ENCODE peak calls at places on chromosome 7, in five cellular contexts. One of them, this sample, is unnamed.

GRCh38 chr7:140904081-140904480 is 20.6 kb downstream of the BRAF start:
- DNase-seq in fibroblast of lung: no peak
- DNase-seq in HepG2: no peak
- DNase-seq in PC-3: peak
- DNase-seq in neural progenitor cell: no peak
- DNase-seq in this sample: no peak

GRCh38 chr7:46162582-46162981 is 241.5 kb upstream of the IGFBP3 start:
- DNase-seq in fibroblast of lung: no peak
- DNase-seq in HepG2: no peak
- DNase-seq in PC-3: no peak
- DNase-seq in neural progenitor cell: no peak
- DNase-seq in this sample: no peak

GRCh38 chr7:347644-348479 is 57.9 kb downstream of the FOXL3 start:
- DNase-seq in fibroblast of lung: no peak
- DNase-seq in HepG2: no peak
- DNase-seq in PC-3: no peak
- DNase-seq in neural progenitor cell: no peak
- DNase-seq in this sample: no peak

GRCh38 chr7:23184709-23185354 is 3.0 kb downstream of the NUP42 start:
- DNase-seq in fibroblast of lung: peak
- DNase-seq in HepG2: peak
- DNase-seq in PC-3: peak
- DNase-seq in neural progenitor cell: peak
- DNase-seq in this sample: peak

GRCh38 chr7:133358728-133359127 is 105.8 kb downstream of the EXOC4 start:
- DNase-seq in fibroblast of lung: peak
- DNase-seq in HepG2: no peak
- DNase-seq in PC-3: no peak
- DNase-seq in neural progenitor cell: no peak
- DNase-seq in this sample: no peak

GRCh38 chr7:55486991-55487390 is 85.3 kb downstream of the VOPP1 start:
- DNase-seq in fibroblast of lung: no peak
- DNase-seq in HepG2: no peak
- DNase-seq in PC-3: no peak
- DNase-seq in neural progenitor cell: no peak
- DNase-seq in this sample: no peak

GRCh38 chr7:156777364-156778069 is 115.5 kb downstream of the LMBR1 start:
- DNase-seq in fibroblast of lung: no peak
- DNase-seq in HepG2: no peak
- DNase-seq in PC-3: peak
- DNase-seq in neural progenitor cell: no peak
- DNase-seq in this sample: no peak

GRCh38 chr7:112649560-112649959 is 140.6 kb downstream of the TMEM168 start:
- DNase-seq in fibroblast of lung: no peak
- DNase-seq in HepG2: no peak
- DNase-seq in PC-3: peak
- DNase-seq in neural progenitor cell: no peak
- DNase-seq in this sample: no peak

GRCh38 chr7:107920048-107920772 is 29.2 kb downstream of the DLD start:
- DNase-seq in fibroblast of lung: peak
- DNase-seq in HepG2: no peak
- DNase-seq in PC-3: no peak
- DNase-seq in neural progenitor cell: no peak
- DNase-seq in this sample: peak

GRCh38 chr7:158076656-158077055 is 511.0 kb downstream of the PTPRN2 start:
- DNase-seq in fibroblast of lung: no peak
- DNase-seq in HepG2: no peak
- DNase-seq in PC-3: no peak
- DNase-seq in neural progenitor cell: no peak
- DNase-seq in this sample: no peak

GRCh38 chr7:132149801-132150310 is 426.4 kb downstream of the PLXNA4 start:
- DNase-seq in fibroblast of lung: no peak
- DNase-seq in HepG2: no peak
- DNase-seq in PC-3: no peak
- DNase-seq in neural progenitor cell: no peak
- DNase-seq in this sample: no peak

GRCh38 chr7:5665106-5666025 is 116.1 kb downstream of the RNF216 start:
- DNase-seq in fibroblast of lung: peak
- DNase-seq in HepG2: peak
- DNase-seq in PC-3: peak
- DNase-seq in neural progenitor cell: peak
- DNase-seq in this sample: peak

GRCh38 chr7:114354306-114354705 is 60.3 kb upstream of the FOXP2 start:
- DNase-seq in fibroblast of lung: no peak
- DNase-seq in HepG2: no peak
- DNase-seq in PC-3: no peak
- DNase-seq in neural progenitor cell: no peak
- DNase-seq in this sample: no peak

GRCh38 chr7:194257-194995 is 2.1 kb downstream of the FAM20C start:
- DNase-seq in fibroblast of lung: peak
- DNase-seq in HepG2: peak
- DNase-seq in PC-3: no peak
- DNase-seq in neural progenitor cell: no peak
- DNase-seq in this sample: peak

GRCh38 chr7:127208860-127209259 is 43.9 kb downstream of the GRM8 start:
- DNase-seq in fibroblast of lung: no peak
- DNase-seq in HepG2: no peak
- DNase-seq in PC-3: no peak
- DNase-seq in neural progenitor cell: no peak
- DNase-seq in this sample: no peak

GRCh38 chr7:99762680-99763327 is 21.2 kb downstream of the CYP3A4 start:
- DNase-seq in fibroblast of lung: peak
- DNase-seq in HepG2: no peak
- DNase-seq in PC-3: peak
- DNase-seq in neural progenitor cell: no peak
- DNase-seq in this sample: no peak

GRCh38 chr7:17042211-17042610 is 160.4 kb upstream of the AGR3 start:
- DNase-seq in fibroblast of lung: no peak
- DNase-seq in HepG2: no peak
- DNase-seq in PC-3: peak
- DNase-seq in neural progenitor cell: no peak
- DNase-seq in this sample: peak

GRCh38 chr7:85730016-85730415 is 543.2 kb upstream of the SEMA3D start:
- DNase-seq in fibroblast of lung: peak
- DNase-seq in HepG2: no peak
- DNase-seq in PC-3: peak
- DNase-seq in neural progenitor cell: no peak
- DNase-seq in this sample: no peak

GRCh38 chr7:137335814-137336213 is 7.7 kb downstream of the PTN start:
- DNase-seq in fibroblast of lung: no peak
- DNase-seq in HepG2: no peak
- DNase-seq in PC-3: peak
- DNase-seq in neural progenitor cell: no peak
- DNase-seq in this sample: no peak
- H2AFZ ChIP-seq in fibroblast of lung: no peak
- H2AFZ ChIP-seq in HepG2: no peak
- H2AFZ ChIP-seq in PC-3: no peak
- H2AFZ ChIP-seq in neural progenitor cell: no peak
- H2AFZ ChIP-seq in this sample: no peak

GRCh38 chr7:27175626-27176342 is 1.7 kb upstream of the HOXA10 start:
- DNase-seq in fibroblast of lung: no peak
- DNase-seq in HepG2: no peak
- DNase-seq in PC-3: no peak
- DNase-seq in neural progenitor cell: no peak
- DNase-seq in this sample: peak
- TF ChIP-seq EZH2 in fibroblast of lung: no peak
- TF ChIP-seq EZH2 in HepG2: no peak
- TF ChIP-seq EZH2 in PC-3: no peak
- TF ChIP-seq EZH2 in neural progenitor cell: peak
- TF ChIP-seq EZH2 in this sample: no peak

GRCh38 chr7:102222445-102222844 is 64.2 kb upstream of the SH2B2 start:
- DNase-seq in fibroblast of lung: peak
- DNase-seq in HepG2: no peak
- DNase-seq in PC-3: no peak
- DNase-seq in neural progenitor cell: no peak
- DNase-seq in this sample: no peak

GRCh38 chr7:102220929-102221850 is 65.5 kb upstream of the SH2B2 start:
- DNase-seq in fibroblast of lung: peak
- DNase-seq in HepG2: no peak
- DNase-seq in PC-3: peak
- DNase-seq in neural progenitor cell: no peak
- DNase-seq in this sample: peak

GRCh38 chr7:102221961-102222360 is 64.7 kb upstream of the SH2B2 start:
- DNase-seq in fibroblast of lung: no peak
- DNase-seq in HepG2: no peak
- DNase-seq in PC-3: no peak
- DNase-seq in neural progenitor cell: no peak
- DNase-seq in this sample: no peak

GRCh38 chr7:102223175-102223574 is 63.5 kb upstream of the SH2B2 start:
- DNase-seq in fibroblast of lung: no peak
- DNase-seq in HepG2: no peak
- DNase-seq in PC-3: no peak
- DNase-seq in neural progenitor cell: no peak
- DNase-seq in this sample: no peak

GRCh38 chr7:102220229-102220850 is 66.3 kb upstream of the SH2B2 start:
- DNase-seq in fibroblast of lung: no peak
- DNase-seq in HepG2: no peak
- DNase-seq in PC-3: no peak
- DNase-seq in neural progenitor cell: peak
- DNase-seq in this sample: no peak
- H2AFZ ChIP-seq in fibroblast of lung: no peak
- H2AFZ ChIP-seq in HepG2: no peak
- H2AFZ ChIP-seq in PC-3: no peak
- H2AFZ ChIP-seq in neural progenitor cell: no peak
- H2AFZ ChIP-seq in this sample: no peak

GRCh38 chr7:1407883-1408282 is 51.4 kb downstream of the MICALL2 start:
- DNase-seq in fibroblast of lung: no peak
- DNase-seq in HepG2: no peak
- DNase-seq in PC-3: no peak
- DNase-seq in neural progenitor cell: no peak
- DNase-seq in this sample: no peak
- TF ChIP-seq EZH2 in fibroblast of lung: no peak
- TF ChIP-seq EZH2 in HepG2: no peak
- TF ChIP-seq EZH2 in PC-3: no peak
- TF ChIP-seq EZH2 in neural progenitor cell: no peak
- TF ChIP-seq EZH2 in this sample: no peak

This sample was measured in endothelial cell of umbilical vein.